ENCODE peak calls at places on chromosomes 4 and X, in eight cellular contexts. W, P, G, M, L, H, T and O are unnamed samples.

GRCh38 chrX:108614616-108615015 is 121.7 kb downstream of the IRS4 start:
- DNase-seq in W (no peak), P (no peak), G (no peak), M (no peak), L (no peak), H (no peak), T (no peak), O (no peak)

GRCh38 chr4:186936496-186937375 is 213.1 kb upstream of the FAT1 start:
- DNase-seq in W (peak), P (peak), G (no peak), M (no peak), L (no peak), H (peak), T (no peak), O (no peak)

GRCh38 chr4:79217043-79217442 is 108.8 kb downstream of the NAA11 start:
- DNase-seq in W (no peak), P (no peak), G (peak), M (no peak), L (no peak), H (no peak), T (no peak), O (no peak)

GRCh38 chrX:96971812-96972211 is 88.1 kb downstream of the RPA4 start:
- DNase-seq in W (no peak), P (no peak), G (peak), M (no peak), L (no peak), H (no peak), T (no peak), O (no peak)

GRCh38 chrX:50747471-50747900 is 66.5 kb downstream of the SHROOM4 start:
- DNase-seq in W (no peak), P (peak), G (no peak), M (no peak), L (no peak), H (no peak), T (no peak), O (no peak)

GRCh38 chr4:123034023-123034422 is 111.6 kb upstream of the NUDT6 start:
- DNase-seq in W (no peak), P (no peak), G (no peak), M (no peak), L (no peak), H (no peak), T (no peak), O (no peak)

GRCh38 chr4:163612762-163613161 is 118.3 kb downstream of the TMA16 start:
- DNase-seq in W (no peak), P (no peak), G (no peak), M (no peak), L (no peak), H (no peak), T (no peak), O (no peak)

GRCh38 chr4:76515975-76516853 is 81.2 kb downstream of the SHROOM3 start:
- DNase-seq in W (no peak), P (no peak), G (no peak), M (no peak), L (no peak), H (no peak), T (no peak), O (no peak)

GRCh38 chrX:47172549-47172948 is 21.1 kb upstream of the UBA1 start:
- DNase-seq in W (no peak), P (no peak), G (no peak), M (no peak), L (no peak), H (no peak), T (no peak), O (no peak)

GRCh38 chrX:124045109-124045508 is 83.6 kb downstream of the STAG2 start:
- DNase-seq in W (no peak), P (no peak), G (no peak), M (no peak), L (no peak), H (no peak), T (no peak), O (no peak)

GRCh38 chr4:29467044-29467717 is 1253.0 kb upstream of the PCDH7 start:
- DNase-seq in W (no peak), P (no peak), G (no peak), M (no peak), L (no peak), H (no peak), T (no peak), O (no peak)

GRCh38 chrX:68931345-68931744 is 102.5 kb downstream of the EFNB1 start:
- DNase-seq in W (no peak), P (no peak), G (no peak), M (no peak), L (no peak), H (no peak), T (no peak), O (no peak)

GRCh38 chrX:101357166-101357795 is 8.7 kb upstream of the TIMM8A start:
- DNase-seq in W (no peak), P (no peak), G (no peak), M (no peak), L (no peak), H (no peak), T (peak), O (no peak)

GRCh38 chr4:127604949-127605709 is 27.6 kb upstream of the INTU start:
- DNase-seq in W (no peak), P (peak), G (peak), M (no peak), L (peak), H (no peak), T (peak), O (no peak)

GRCh38 chr4:6324461-6324998 is 54.9 kb downstream of the WFS1 start:
- DNase-seq in W (no peak), P (no peak), G (no peak), M (no peak), L (peak), H (no peak), T (no peak), O (no peak)

GRCh38 chr4:172868271-172868670 is 300.3 kb upstream of the GALNT7 start:
- DNase-seq in W (no peak), P (no peak), G (no peak), M (no peak), L (no peak), H (no peak), T (no peak), O (no peak)

GRCh38 chrX:30931920-30932319 is 42.9 kb upstream of the TAB3 start:
- DNase-seq in W (no peak), P (no peak), G (no peak), M (no peak), L (no peak), H (no peak), T (no peak), O (no peak)